ENCODE peak calls at places on chromosomes 2 and 18, in ten cellular contexts. F is AG04450, R is ovary, P is fibroblast of mammary gland, U is foreskin fibroblast, B is HCT116, A is choroid plexus epithelial cell, H is Caco-2, T is GM12865, M is astrocyte of the cerebellum. K is an unnamed sample.

GRCh38 chr2:99854236-99854852 is 288.0 kb downstream of the AFF3 start:
- DNase-seq in F (no peak), P (no peak), T (no peak), A (no peak), B (no peak), U (no peak), H (no peak), M (no peak), R (no peak), K (no peak)

GRCh38 chr2:28976584-28976983 is 4.5 kb upstream of the TOGARAM2 start:
- DNase-seq in P (no peak), U (no peak), H (peak), T (no peak), A (peak), B (no peak), M (peak), R (no peak), F (no peak), K (peak)

GRCh38 chr2:67215214-67215613 is 181.9 kb upstream of the ETAA1 start:
- DNase-seq in A (peak), U (peak), T (peak), R (no peak), M (peak), H (peak), B (no peak), P (peak), F (peak), K (peak)

GRCh38 chr2:232528746-232529445 is 2.9 kb downstream of the CHRND start:
- DNase-seq in F (no peak), H (no peak), T (no peak), P (no peak), A (no peak), B (no peak), M (no peak), U (no peak), R (no peak), K (no peak)

GRCh38 chr2:46780801-46781445 is 134.7 kb downstream of the MCFD2 start:
- DNase-seq in B (no peak), F (no peak), M (no peak), R (no peak), U (peak), H (no peak), P (no peak), T (no peak), A (peak), K (no peak)

GRCh38 chr18:62925031-62925688 is 209.8 kb downstream of the PHLPP1 start:
- DNase-seq in R (no peak), A (no peak), M (no peak), P (peak), U (peak), F (no peak), T (no peak), B (no peak), H (no peak), K (peak)

GRCh38 chr2:163341426-163341825 is 394.4 kb downstream of the FIGN start:
- DNase-seq in T (no peak), H (no peak), A (peak), B (no peak), U (peak), F (no peak), P (peak), M (peak), R (no peak), K (peak)

GRCh38 chr2:51789908-51790307 is 758.0 kb upstream of the NRXN1 start:
- DNase-seq in U (no peak), P (peak), B (no peak), A (no peak), M (no peak), H (no peak), F (no peak), T (no peak), R (no peak), K (peak)

GRCh38 chr18:12639990-12640880 is 17.7 kb downstream of the SPIRE1 start:
- DNase-seq in B (no peak), U (peak), A (peak), M (no peak), P (peak), R (no peak), T (no peak), H (no peak), F (peak), K (peak)

GRCh38 chr2:158038906-158039305 is 62.8 kb upstream of the UPP2 start:
- DNase-seq in A (no peak), F (no peak), B (no peak), H (no peak), R (no peak), P (no peak), T (no peak), M (no peak), U (no peak), K (no peak)

GRCh38 chr2:158031371-158031770 is 70.3 kb upstream of the UPP2 start:
- DNase-seq in R (no peak), H (no peak), A (no peak), M (no peak), F (no peak), B (no peak), U (no peak), P (no peak), T (no peak), K (no peak)

DNA sequence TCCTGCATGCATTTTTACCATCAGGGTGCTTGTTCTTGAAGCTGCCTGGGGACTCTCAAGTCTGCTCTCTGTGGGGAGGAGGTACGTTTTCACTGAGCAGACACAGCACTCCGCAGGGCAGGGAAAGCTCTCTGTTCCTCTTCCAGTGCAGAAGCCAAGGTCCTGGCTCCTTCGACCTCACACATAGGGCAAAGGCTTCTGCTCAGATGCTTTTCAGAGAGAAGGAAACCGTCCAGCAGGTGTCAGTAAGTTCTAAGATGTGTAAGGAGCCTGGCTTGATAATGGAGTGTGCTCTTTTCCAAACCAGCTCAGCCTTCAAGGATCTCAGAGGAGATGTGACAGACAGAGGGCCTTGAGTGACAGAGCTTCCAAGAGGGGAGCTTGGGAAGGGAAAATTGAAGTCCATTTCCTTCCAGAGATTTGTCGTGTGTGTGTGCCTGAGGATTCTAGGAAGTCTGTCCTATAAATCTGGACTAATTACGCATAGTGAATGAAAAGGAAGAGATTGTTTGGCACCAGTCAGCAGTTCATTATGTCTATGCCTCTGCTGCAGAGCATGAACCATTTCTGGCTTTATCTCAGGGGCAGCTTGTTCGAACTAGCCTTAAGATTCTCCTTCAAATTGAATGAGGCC is 67.4 kb upstream of the UPP2 start:
- DNase-seq in M (peak), U (peak), T (peak), H (peak), B (peak), R (no peak), P (peak), F (no peak), A (peak), K (peak)
- TF ChIP-seq CTCF in M (peak), U (peak), T (peak), H (peak), B (peak), R (no peak), P (peak), F (peak), A (peak), K (peak)

DNA sequence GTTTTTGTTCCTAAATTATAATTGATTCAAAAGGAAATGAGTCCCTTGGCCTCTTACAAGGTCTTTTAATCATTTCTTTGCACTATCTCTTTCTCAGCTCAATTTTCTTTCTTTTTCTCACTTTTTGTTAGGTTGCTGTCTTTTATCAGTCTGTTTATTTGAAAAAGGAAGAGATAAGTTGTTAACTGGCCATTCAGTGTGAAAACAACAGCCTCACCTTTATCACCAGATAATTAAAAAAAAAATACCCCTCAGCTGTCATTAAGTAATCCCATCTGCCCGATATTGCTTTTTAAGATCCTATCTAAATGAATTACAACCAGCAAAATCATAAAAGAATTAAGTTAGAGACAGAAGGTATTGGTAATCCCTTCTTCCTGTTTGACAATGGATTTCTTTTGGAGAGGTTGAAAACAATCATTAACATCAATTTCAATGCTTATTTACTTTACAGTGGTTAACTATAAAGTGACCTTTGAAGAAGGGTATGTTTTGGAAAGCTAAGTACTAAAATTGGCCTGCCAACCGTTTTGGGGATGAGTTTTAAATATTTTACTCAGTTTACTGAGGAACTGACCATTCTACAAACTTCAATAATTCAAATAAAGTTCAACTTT is 104.9 kb downstream of the TGIF1 start:
- DNase-seq in U (no peak), M (no peak), A (no peak), T (no peak), H (no peak), P (no peak), R (no peak), F (no peak), B (no peak), K (no peak)
- H3K4me3 ChIP-seq in U (no peak), M (no peak), A (no peak), T (no peak), H (no peak), P (no peak), R (no peak), F (no peak), B (no peak), K (no peak)

DNA sequence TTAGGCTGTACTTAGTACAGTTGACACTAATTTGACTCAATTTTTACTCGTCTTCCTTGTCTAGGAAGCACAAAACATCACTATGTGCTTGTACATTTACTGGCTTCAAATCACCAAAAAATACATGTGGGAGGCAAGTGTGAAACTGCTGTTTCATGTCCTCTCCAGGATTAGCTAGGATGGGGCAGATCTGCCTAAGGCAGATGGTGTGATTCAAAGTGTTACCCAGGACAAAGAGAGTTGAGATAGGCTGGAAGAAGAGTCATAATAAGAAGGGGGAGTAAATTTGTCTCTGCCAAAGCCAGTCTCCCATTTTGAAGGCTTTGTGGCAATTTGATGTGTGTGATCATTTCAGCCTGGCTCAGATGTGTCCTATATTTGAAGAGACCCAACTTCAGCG is 821.6 kb upstream of the ZEB2 start:
- DNase-seq in B (no peak), A (no peak), H (no peak), M (no peak), U (no peak), R (no peak), T (no peak), P (no peak), F (no peak), K (no peak)
- TF ChIP-seq CTCF in B (no peak), A (no peak), H (no peak), M (no peak), U (no peak), R (no peak), T (no peak), P (no peak), F (no peak), K (no peak)

DNA sequence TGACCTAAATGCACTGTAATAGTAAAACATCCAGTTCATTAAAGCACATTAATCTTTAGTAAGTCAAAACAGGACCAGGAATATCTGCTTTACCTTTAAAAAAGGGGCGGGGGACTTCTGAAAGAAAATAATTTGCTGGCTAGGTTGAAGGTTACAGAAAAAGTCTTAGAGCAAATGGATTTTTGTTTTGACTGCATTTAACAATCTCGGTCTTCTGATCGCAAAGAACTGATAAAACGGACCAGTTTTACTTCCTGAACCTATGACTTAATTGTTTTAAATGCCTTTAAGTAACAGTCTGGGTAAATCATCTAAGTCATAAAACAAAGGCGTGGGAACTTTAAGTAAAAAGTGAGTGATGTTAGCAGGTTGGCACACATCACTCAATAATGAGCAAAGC is 783 bp downstream of the BUB1 start:
- DNase-seq in H (no peak), R (no peak), U (no peak), P (no peak), T (no peak), F (no peak), A (no peak), B (no peak), M (no peak), K (no peak)
- H3K4me3 ChIP-seq in H (peak), R (no peak), U (peak), P (peak), T (peak), F (peak), A (peak), B (peak), M (peak), K (peak)

GRCh38 chr2:20443276-20443920 is 3.5 kb upstream of the RHOB start:
- DNase-seq in F (no peak), A (peak), P (peak), B (no peak), R (no peak), M (no peak), U (no peak), T (peak), H (peak), K (peak)
- TF ChIP-seq CTCF in F (peak), A (peak), P (peak), B (peak), R (peak), M (peak), U (peak), T (peak), H (no peak), K (peak)